ENCODE peak calls at places on chromosomes 6 and 20, in four cellular contexts. One of them, this sample, is unnamed.

GRCh38 chr6:157762636-157763035 is 60.4 kb upstream of the SNX9 start:
- DNase-seq in transverse colon: no peak
- DNase-seq in esophagus muscularis mucosa: peak; percentile 47
- DNase-seq in H1: no peak
- DNase-seq in this sample: no peak

GRCh38 chr20:1388706-1389483 is 4.0 kb downstream of the FKBP1A start:
- DNase-seq in esophagus muscularis mucosa: no peak
- DNase-seq in transverse colon: no peak
- DNase-seq in H1: no peak
- DNase-seq in this sample: no peak

GRCh38 chr6:73394577-73395354 is at the start of gene DDX43:
- DNase-seq in esophagus muscularis mucosa: no peak
- DNase-seq in H1: no peak
- DNase-seq in transverse colon: peak; percentile 45
- DNase-seq in this sample: peak; percentile 81

GRCh38 chr20:40868568-40869223 is 159.9 kb upstream of the TOP1 start:
- DNase-seq in esophagus muscularis mucosa: no peak
- DNase-seq in transverse colon: no peak
- DNase-seq in H1: no peak
- DNase-seq in this sample: no peak

GRCh38 chr6:37131104-37131959 is 38.6 kb upstream of the PIM1 start:
- DNase-seq in esophagus muscularis mucosa: peak; percentile 93
- DNase-seq in transverse colon: peak; percentile 70
- DNase-seq in H1: no peak
- DNase-seq in this sample: peak; percentile 88

GRCh38 chr20:19974621-19975435 is 42.3 kb upstream of the NAA20 start:
- DNase-seq in esophagus muscularis mucosa: peak; percentile 95
- DNase-seq in transverse colon: peak; percentile 63
- DNase-seq in H1: no peak
- DNase-seq in this sample: peak; percentile 90

GRCh38 chr20:17066955-17067354 is 159.9 kb upstream of the PCSK2 start:
- DNase-seq in esophagus muscularis mucosa: no peak
- DNase-seq in H1: no peak
- DNase-seq in transverse colon: no peak
- DNase-seq in this sample: no peak

GRCh38 chr20:34083781-34084180 is 28.3 kb downstream of the EIF2S2 start:
- DNase-seq in H1: no peak
- DNase-seq in esophagus muscularis mucosa: no peak
- DNase-seq in transverse colon: no peak
- DNase-seq in this sample: no peak

GRCh38 chr20:24616258-24617079 is 147.0 kb downstream of the SYNDIG1 start:
- DNase-seq in esophagus muscularis mucosa: peak; percentile 81
- DNase-seq in H1: no peak
- DNase-seq in transverse colon: no peak
- DNase-seq in this sample: no peak

GRCh38 chr20:15902493-15902892 is 670.8 kb downstream of the KIF16B start:
- DNase-seq in esophagus muscularis mucosa: no peak
- DNase-seq in transverse colon: no peak
- DNase-seq in H1: peak; percentile 27
- DNase-seq in this sample: peak; percentile 8

GRCh38 chr6:69279805-69280204 is 517.0 kb downstream of the LMBRD1 start:
- DNase-seq in esophagus muscularis mucosa: no peak
- DNase-seq in transverse colon: no peak
- DNase-seq in H1: no peak
- DNase-seq in this sample: no peak

GRCh38 chr20:44592366-44592765 is 10.0 kb downstream of the PKIG start:
- DNase-seq in esophagus muscularis mucosa: no peak
- DNase-seq in transverse colon: no peak
- DNase-seq in H1: no peak
- DNase-seq in this sample: no peak

GRCh38 chr6:162056745-162057144 is 670.8 kb downstream of the PRKN start:
- DNase-seq in transverse colon: no peak
- DNase-seq in esophagus muscularis mucosa: no peak
- DNase-seq in H1: peak; percentile 33
- DNase-seq in this sample: no peak

GRCh38 chr6:125821825-125822281 is 31.1 kb downstream of the NCOA7 start:
- DNase-seq in transverse colon: peak; percentile 59
- DNase-seq in esophagus muscularis mucosa: no peak
- DNase-seq in H1: no peak
- DNase-seq in this sample: no peak

GRCh38 chr20:58819921-58820320 is 30.8 kb downstream of the GNAS-AS1 start:
- DNase-seq in H1: no peak
- DNase-seq in esophagus muscularis mucosa: no peak
- DNase-seq in transverse colon: no peak
- DNase-seq in this sample: no peak

GRCh38 chr6:166619912-166620311 is 7.1 kb downstream of the RPS6KA2 start:
- DNase-seq in transverse colon: no peak
- DNase-seq in esophagus muscularis mucosa: no peak
- DNase-seq in H1: no peak
- DNase-seq in this sample: no peak

GRCh38 chr6:112044856-112045255 is 9.0 kb upstream of the CCN6 start:
- DNase-seq in esophagus muscularis mucosa: no peak
- DNase-seq in transverse colon: no peak
- DNase-seq in H1: no peak
- DNase-seq in this sample: no peak
- TF ChIP-seq POLR2AphosphoS5 in esophagus muscularis mucosa: no peak
- TF ChIP-seq POLR2AphosphoS5 in transverse colon: no peak
- TF ChIP-seq POLR2AphosphoS5 in H1: no peak
- TF ChIP-seq POLR2AphosphoS5 in this sample: no peak

DNA sequence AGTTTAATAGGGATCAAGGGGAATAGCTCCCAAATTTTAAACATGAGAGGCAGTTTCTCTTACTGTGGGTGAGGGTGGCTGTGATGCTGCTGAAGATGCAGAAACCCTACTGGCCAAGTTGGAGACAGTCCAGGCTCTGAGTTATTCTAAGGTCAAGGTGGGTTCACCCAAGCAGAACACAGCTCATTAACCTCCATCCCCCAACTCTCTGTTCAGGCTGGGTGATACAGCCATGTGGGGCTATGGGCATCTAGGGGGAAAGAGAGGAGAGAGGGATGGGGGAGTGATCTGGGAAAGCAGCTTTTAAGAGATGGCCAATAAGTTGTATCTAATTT is 18.9 kb upstream of the TRAM2 start:
- DNase-seq in transverse colon: no peak
- DNase-seq in H1: no peak
- DNase-seq in esophagus muscularis mucosa: no peak
- DNase-seq in this sample: no peak
- H3K4me3 ChIP-seq in transverse colon: no peak overlapping the region
- H3K4me3 ChIP-seq in H1: no peak overlapping the region
- H3K4me3 ChIP-seq in esophagus muscularis mucosa: no peak overlapping the region
- H3K4me3 ChIP-seq in this sample: no peak overlapping the region

DNA sequence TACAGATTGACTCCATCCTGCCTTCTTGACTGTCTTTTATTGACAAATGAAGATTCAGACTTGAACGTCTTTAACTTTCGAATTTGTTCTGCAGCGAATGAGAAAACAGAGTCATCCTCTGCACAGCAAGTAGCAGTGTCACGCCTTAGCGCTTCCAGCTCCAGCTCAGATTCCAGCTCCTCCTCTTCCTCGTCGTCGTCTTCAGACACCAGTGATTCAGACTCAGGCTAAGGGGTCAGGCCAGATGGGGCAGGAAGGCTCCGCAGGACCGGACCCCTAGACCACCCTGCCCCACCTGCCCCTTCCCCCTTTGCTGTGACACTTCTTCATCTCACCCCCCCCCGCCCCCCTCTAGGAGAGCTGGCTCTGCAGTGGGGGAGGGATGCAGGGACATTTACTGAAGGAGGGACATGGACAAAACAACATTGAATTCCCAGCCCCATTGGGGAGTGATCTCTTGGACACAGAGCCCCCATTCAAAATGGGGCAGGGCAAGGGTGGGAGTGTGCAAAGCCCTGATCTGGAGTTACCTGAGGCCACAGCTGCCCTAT is 12.2 kb downstream of the BRD2 start:
- DNase-seq in H1: no peak
- DNase-seq in esophagus muscularis mucosa: no peak
- DNase-seq in transverse colon: no peak
- DNase-seq in this sample: no peak
- TF ChIP-seq POLR2AphosphoS5 in H1: peak; percentile 11
- TF ChIP-seq POLR2AphosphoS5 in esophagus muscularis mucosa: no peak
- TF ChIP-seq POLR2AphosphoS5 in transverse colon: no peak
- TF ChIP-seq POLR2AphosphoS5 in this sample: no peak

GRCh38 chr6:149200282-149200936 is 117.1 kb upstream of the TAB2 start:
- DNase-seq in transverse colon: no peak
- DNase-seq in H1: no peak
- DNase-seq in esophagus muscularis mucosa: peak; percentile 37
- DNase-seq in this sample: no peak

GRCh38 chr6:149202100-149202499 is 115.4 kb upstream of the TAB2 start:
- DNase-seq in transverse colon: no peak
- DNase-seq in H1: no peak
- DNase-seq in esophagus muscularis mucosa: peak; percentile 17
- DNase-seq in this sample: no peak

GRCh38 chr6:149203509-149203908 is 114.0 kb upstream of the TAB2 start:
- DNase-seq in esophagus muscularis mucosa: no peak
- DNase-seq in transverse colon: no peak
- DNase-seq in H1: no peak
- DNase-seq in this sample: no peak

GRCh38 chr6:149201068-149201655 is 116.3 kb upstream of the TAB2 start:
- DNase-seq in transverse colon: no peak
- DNase-seq in H1: no peak
- DNase-seq in esophagus muscularis mucosa: peak; percentile 87
- DNase-seq in this sample: no peak

GRCh38 chr6:149202967-149203366 is 114.5 kb upstream of the TAB2 start:
- DNase-seq in esophagus muscularis mucosa: peak; percentile 70
- DNase-seq in transverse colon: no peak
- DNase-seq in H1: no peak
- DNase-seq in this sample: no peak
- H3K4me3 ChIP-seq in esophagus muscularis mucosa: no peak overlapping the region
- H3K4me3 ChIP-seq in transverse colon: no peak overlapping the region
- H3K4me3 ChIP-seq in H1: no peak overlapping the region
- H3K4me3 ChIP-seq in this sample: no peak overlapping the region

GRCh38 chr6:141107562-141108160 is 1025.1 kb upstream of the GJE1 start:
- DNase-seq in esophagus muscularis mucosa: no peak
- DNase-seq in transverse colon: no peak
- DNase-seq in H1: no peak
- DNase-seq in this sample: no peak
- TF ChIP-seq POLR2AphosphoS5 in esophagus muscularis mucosa: no peak
- TF ChIP-seq POLR2AphosphoS5 in transverse colon: no peak
- TF ChIP-seq POLR2AphosphoS5 in H1: no peak
- TF ChIP-seq POLR2AphosphoS5 in this sample: no peak

GRCh38 chr6:144334150-144334708 is 49.1 kb downstream of the UTRN start:
- DNase-seq in transverse colon: peak; percentile 65
- DNase-seq in H1: no peak
- DNase-seq in esophagus muscularis mucosa: peak; percentile 91
- DNase-seq in this sample: no peak
- H3K4me3 ChIP-seq in transverse colon: peak overlapping the region; percentile 14
- H3K4me3 ChIP-seq in H1: no peak overlapping the region
- H3K4me3 ChIP-seq in esophagus muscularis mucosa: no peak overlapping the region
- H3K4me3 ChIP-seq in this sample: no peak overlapping the region

GRCh38 chr6:35048031-35048613 is 93.0 kb downstream of the TCP11 start:
- DNase-seq in H1: no peak
- DNase-seq in esophagus muscularis mucosa: no peak
- DNase-seq in transverse colon: no peak
- DNase-seq in this sample: peak; percentile 51

GRCh38 chr6:35048631-35049083 is 92.5 kb downstream of the TCP11 start:
- DNase-seq in esophagus muscularis mucosa: no peak
- DNase-seq in transverse colon: peak; percentile 50
- DNase-seq in H1: no peak
- DNase-seq in this sample: peak; percentile 50

GRCh38 chr6:35047265-35048011 is 93.7 kb downstream of the TCP11 start:
- DNase-seq in transverse colon: peak; percentile 26
- DNase-seq in H1: no peak
- DNase-seq in esophagus muscularis mucosa: no peak
- DNase-seq in this sample: peak; percentile 45

GRCh38 chr6:35046098-35046497 is 95.0 kb downstream of the TCP11 start:
- DNase-seq in H1: no peak
- DNase-seq in transverse colon: no peak
- DNase-seq in esophagus muscularis mucosa: no peak
- DNase-seq in this sample: no peak

DNA sequence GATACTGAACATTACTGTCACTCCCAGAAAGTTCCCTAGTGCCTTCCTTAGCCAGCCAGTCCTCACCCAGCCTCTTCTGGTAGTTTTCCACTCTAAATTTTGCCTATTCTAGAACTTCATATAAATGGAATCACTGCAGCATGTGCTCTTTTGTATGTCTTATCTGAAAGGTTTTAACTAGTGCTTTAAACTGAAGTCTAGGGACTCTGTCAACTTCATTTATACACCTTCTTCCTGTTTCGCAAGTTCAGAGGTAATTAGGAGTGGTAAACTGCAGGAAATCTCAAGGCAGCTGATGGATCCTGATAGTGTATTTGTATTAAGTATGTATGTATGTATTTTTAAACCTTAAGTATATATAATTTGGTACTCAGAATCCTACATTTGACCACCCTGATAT is 94.3 kb downstream of the TCP11 start:
- DNase-seq in H1: no peak
- DNase-seq in transverse colon: no peak
- DNase-seq in esophagus muscularis mucosa: no peak
- DNase-seq in this sample: no peak
- TF ChIP-seq POLR2AphosphoS5 in H1: no peak
- TF ChIP-seq POLR2AphosphoS5 in transverse colon: peak; percentile 30
- TF ChIP-seq POLR2AphosphoS5 in esophagus muscularis mucosa: no peak
- TF ChIP-seq POLR2AphosphoS5 in this sample: no peak

This sample was measured in upper lobe of left lung.